ENCODE peak calls at places on chromosomes 1 and 21, in eight cellular contexts. T is activated CD8-positive, alpha-beta memory T cell treated with anti-CD3 and anti-CD28 coated beads for 48 hours; L is stimulated activated CD4-positive, alpha-beta T cell treated with anti-CD3 and anti-CD28 coated beads, Interleukin-4, amount 100 ng/mL, for 24 hours; Z is Caco-2; O is HepG2; Y is left colon; J is activated CD4-positive, alpha-beta T cell treated with anti-CD3 and anti-CD28 coated beads for 36 hours; V is amniotic stem cell. I is an unnamed sample.

GRCh38 chr1:39933956-39934941 is 20.7 kb upstream of the MFSD2A start:
- DNase-seq in T (no peak), L (no peak), Z (peak), O (peak), Y (peak), J (no peak), V (no peak), I (peak)

GRCh38 chr1:152774875-152775274 is at the start of gene LCE1F:
- DNase-seq in T (no peak), L (no peak), Z (no peak), O (peak), Y (no peak), J (no peak), V (no peak), I (no peak)

GRCh38 chr1:31943546-31944184 is 5.5 kb upstream of the PTP4A2 start:
- DNase-seq in T (no peak), L (no peak), Z (no peak), O (no peak), Y (no peak), J (peak), V (no peak), I (no peak)

GRCh38 chr1:91104712-91105111 is 82.9 kb upstream of the ZNF644 start:
- DNase-seq in T (no peak), L (no peak), Z (no peak), O (no peak), Y (no peak), J (no peak), V (no peak), I (no peak)

GRCh38 chr1:84103197-84103992 is 40.7 kb upstream of the PRKACB start:
- DNase-seq in T (no peak), L (no peak), Z (no peak), O (peak), Y (peak), J (peak), V (peak), I (peak)

GRCh38 chr1:37473431-37474050 is 839 bp upstream of the ZC3H12A start:
- DNase-seq in T (no peak), L (peak), Z (no peak), O (no peak), Y (peak), J (peak), V (no peak), I (no peak)

GRCh38 chr1:22790232-22791008 is 79.8 kb downstream of the EPHB2 start:
- DNase-seq in T (no peak), L (no peak), Z (no peak), O (no peak), Y (peak), J (no peak), V (no peak), I (peak)

GRCh38 chr1:202280595-202280994 is 61.1 kb downstream of the UBE2T start:
- DNase-seq in T (no peak), L (no peak), Z (no peak), O (no peak), Y (no peak), J (no peak), V (no peak), I (no peak)

GRCh38 chr1:198657550-198658064 is 18.8 kb downstream of the PTPRC start:
- DNase-seq in T (no peak), L (no peak), Z (no peak), O (no peak), Y (no peak), J (peak), V (peak), I (no peak)

GRCh38 chr1:51915958-51916357 is 37.4 kb upstream of the NRDC start:
- DNase-seq in T (no peak), L (no peak), Z (no peak), O (no peak), Y (no peak), J (no peak), V (no peak), I (no peak)

GRCh38 chr1:167663002-167663772 is 33.2 kb downstream of the RCSD1 start:
- DNase-seq in T (no peak), L (no peak), Z (peak), O (no peak), Y (no peak), J (no peak), V (no peak), I (no peak)

GRCh38 chr21:32519945-32520884 is 65.1 kb downstream of the TCP10L start:
- DNase-seq in T (no peak), L (no peak), Z (no peak), O (no peak), Y (no peak), J (no peak), V (no peak), I (no peak)

GRCh38 chr1:244349103-244349531 is 102.6 kb downstream of the ADSS2 start:
- DNase-seq in T (no peak), L (no peak), Z (no peak), O (no peak), Y (no peak), J (no peak), V (peak), I (no peak)

GRCh38 chr1:10965621-10966226 is 46.7 kb upstream of the TARDBP start:
- DNase-seq in T (no peak), L (no peak), Z (no peak), O (no peak), Y (no peak), J (peak), V (no peak), I (peak)

GRCh38 chr1:206685749-206686485 is 1.2 kb downstream of the MAPKAPK2 start:
- DNase-seq in T (no peak), L (peak), Z (peak), O (peak), Y (peak), J (peak), V (peak), I (peak)

GRCh38 chr1:71521655-71522264 is 440.9 kb upstream of the ZRANB2 start:
- DNase-seq in T (no peak), L (no peak), Z (no peak), O (peak), Y (peak), J (peak), V (peak), I (no peak)

GRCh38 chr1:152347116-152347728 is 12.6 kb downstream of the FLG2 start:
- DNase-seq in T (no peak), L (peak), Z (peak), O (peak), Y (no peak), J (peak), V (no peak), I (no peak)

GRCh38 chr1:233364695-233365539 is 37.4 kb downstream of the MAP3K21 start:
- DNase-seq in T (no peak), L (no peak), Z (no peak), O (no peak), Y (no peak), J (no peak), V (no peak), I (no peak)

GRCh38 chr1:226400519-226401406 is 7.1 kb downstream of the PARP1 start:
- DNase-seq in T (no peak), L (no peak), Z (no peak), O (no peak), Y (no peak), J (no peak), V (no peak), I (no peak)

GRCh38 chr1:154851392-154852177 is 18.5 kb downstream of the KCNN3 start:
- DNase-seq in T (no peak), L (no peak), Z (peak), O (no peak), Y (no peak), J (no peak), V (no peak), I (no peak)

GRCh38 chr1:88673446-88673845 is 10.6 kb upstream of the PKN2 start:
- DNase-seq in T (no peak), L (no peak), Z (no peak), O (no peak), Y (no peak), J (no peak), V (no peak), I (no peak)

GRCh38 chr1:5729636-5730145 is 262.5 kb downstream of the NPHP4 start:
- DNase-seq in T (no peak), L (no peak), Z (no peak), O (no peak), Y (no peak), J (no peak), V (no peak), I (no peak)

GRCh38 chr1:245096330-245097066 is 58.3 kb upstream of the KIF26B start:
- DNase-seq in T (no peak), L (no peak), Z (no peak), O (peak), Y (no peak), J (no peak), V (no peak), I (no peak)

GRCh38 chr1:14724234-14724633 is 125.7 kb downstream of the KAZN start:
- DNase-seq in T (no peak), L (no peak), Z (no peak), O (no peak), Y (no peak), J (no peak), V (no peak), I (no peak)

GRCh38 chr1:108692724-108693655 is 880 bp downstream of the PRPF38B start:
- DNase-seq in T (no peak), L (peak), Z (peak), O (peak), Y (peak), J (peak), V (peak), I (peak)

GRCh38 chr1:94783342-94784264 is 36.6 kb upstream of the SLC44A3 start:
- DNase-seq in T (no peak), L (no peak), Z (no peak), O (no peak), Y (peak), J (no peak), V (no peak), I (peak)

GRCh38 chr1:109658533-109659051 is 2.7 kb downstream of the GSTM4 start:
- DNase-seq in T (no peak), L (no peak), Z (no peak), O (no peak), Y (no peak), J (no peak), V (no peak), I (no peak)

GRCh38 chr1:10960954-10961833 is 51.3 kb upstream of the TARDBP start:
- DNase-seq in T (peak), L (peak), Z (peak), O (peak), Y (peak), J (peak), V (peak), I (peak)

GRCh38 chr1:18775341-18775740 is 84.1 kb downstream of the TAS1R2 start:
- DNase-seq in T (no peak), L (no peak), Z (no peak), O (no peak), Y (no peak), J (no peak), V (no peak), I (no peak)

GRCh38 chr1:1281533-1282321 is 1.5 kb downstream of the SCNN1D start:
- DNase-seq in T (no peak), L (no peak), Z (no peak), O (peak), Y (peak), J (peak), V (no peak), I (peak)

GRCh38 chr1:25572708-25573590 is 29.5 kb downstream of the LDLRAP1 start:
- DNase-seq in T (no peak), L (peak), Z (peak), O (no peak), Y (peak), J (peak), V (peak), I (no peak)

GRCh38 chr1:53417003-53417402 is 42.2 kb upstream of the DMRTB1 start:
- DNase-seq in T (no peak), L (no peak), Z (no peak), O (no peak), Y (no peak), J (no peak), V (no peak), I (no peak)

GRCh38 chr1:168386949-168387586 is 106.4 kb downstream of the TBX19 start:
- DNase-seq in T (peak), L (peak), Z (no peak), O (no peak), Y (peak), J (peak), V (no peak), I (peak)

I was measured in pancreas.